ENCODE peak calls at places on chromosomes 7 and 10, in eight cellular contexts. One of them, this sample, is unnamed.
A peak's percentile ranks its signal among the peaks of the same experiment; 100 is the strongest.

GRCh38 chr7:75914169-75914654 is 743 bp upstream of the POR start:
- DNase-seq in central memory CD4-positive, alpha-beta T cell: no peak
- DNase-seq in stimulated activated CD4-positive, alpha-beta T cell treated with anti-CD3 and anti-CD28 coated beads, Interleukin-12 subunit alpha, Interleukin-12 subunit beta, amount 100 ng/mL, for 48 hours: no peak
- DNase-seq in breast epithelium: no peak
- DNase-seq in PC-9: no peak
- DNase-seq in KBM-7: no peak
- DNase-seq in germinal center: no peak
- DNase-seq in kidney epithelial cell: no peak
- DNase-seq in this sample: peak; percentile 16

GRCh38 chr7:133139350-133139749 is 57.5 kb upstream of the CHCHD3 start:
- DNase-seq in germinal center: no peak
- DNase-seq in KBM-7: peak; percentile 32
- DNase-seq in kidney epithelial cell: peak; percentile 14
- DNase-seq in PC-9: peak; percentile 4
- DNase-seq in central memory CD4-positive, alpha-beta T cell: no peak
- DNase-seq in breast epithelium: no peak
- DNase-seq in stimulated activated CD4-positive, alpha-beta T cell treated with anti-CD3 and anti-CD28 coated beads, Interleukin-12 subunit alpha, Interleukin-12 subunit beta, amount 100 ng/mL, for 48 hours: no peak
- DNase-seq in this sample: no peak

GRCh38 chr7:149240637-149241036 is 1.2 kb downstream of the ZNF212 start:
- DNase-seq in stimulated activated CD4-positive, alpha-beta T cell treated with anti-CD3 and anti-CD28 coated beads, Interleukin-12 subunit alpha, Interleukin-12 subunit beta, amount 100 ng/mL, for 48 hours: no peak
- DNase-seq in kidney epithelial cell: no peak
- DNase-seq in breast epithelium: no peak
- DNase-seq in PC-9: no peak
- DNase-seq in central memory CD4-positive, alpha-beta T cell: no peak
- DNase-seq in germinal center: no peak
- DNase-seq in KBM-7: no peak
- DNase-seq in this sample: no peak

GRCh38 chr7:93119191-93119905 is 1.6 kb upstream of the SAMD9 start:
- DNase-seq in PC-9: peak; percentile 59
- DNase-seq in central memory CD4-positive, alpha-beta T cell: no peak
- DNase-seq in breast epithelium: no peak
- DNase-seq in KBM-7: no peak
- DNase-seq in germinal center: no peak
- DNase-seq in kidney epithelial cell: no peak
- DNase-seq in stimulated activated CD4-positive, alpha-beta T cell treated with anti-CD3 and anti-CD28 coated beads, Interleukin-12 subunit alpha, Interleukin-12 subunit beta, amount 100 ng/mL, for 48 hours: no peak
- DNase-seq in this sample: no peak

GRCh38 chr7:150949564-150949963 is 28.6 kb downstream of the KCNH2 start:
- DNase-seq in central memory CD4-positive, alpha-beta T cell: no peak
- DNase-seq in germinal center: no peak
- DNase-seq in KBM-7: peak; percentile 72
- DNase-seq in kidney epithelial cell: no peak
- DNase-seq in stimulated activated CD4-positive, alpha-beta T cell treated with anti-CD3 and anti-CD28 coated beads, Interleukin-12 subunit alpha, Interleukin-12 subunit beta, amount 100 ng/mL, for 48 hours: no peak
- DNase-seq in breast epithelium: peak; percentile 35
- DNase-seq in PC-9: no peak
- DNase-seq in this sample: no peak

GRCh38 chr10:12531305-12531738 is 182.0 kb downstream of the CAMK1D start:
- DNase-seq in breast epithelium: no peak
- DNase-seq in stimulated activated CD4-positive, alpha-beta T cell treated with anti-CD3 and anti-CD28 coated beads, Interleukin-12 subunit alpha, Interleukin-12 subunit beta, amount 100 ng/mL, for 48 hours: no peak
- DNase-seq in PC-9: no peak
- DNase-seq in KBM-7: no peak
- DNase-seq in central memory CD4-positive, alpha-beta T cell: no peak
- DNase-seq in kidney epithelial cell: no peak
- DNase-seq in germinal center: no peak
- DNase-seq in this sample: peak; percentile 29

GRCh38 chr7:18378989-18379605 is 116.5 kb upstream of the HDAC9 start:
- DNase-seq in central memory CD4-positive, alpha-beta T cell: no peak
- DNase-seq in stimulated activated CD4-positive, alpha-beta T cell treated with anti-CD3 and anti-CD28 coated beads, Interleukin-12 subunit alpha, Interleukin-12 subunit beta, amount 100 ng/mL, for 48 hours: no peak
- DNase-seq in breast epithelium: no peak
- DNase-seq in kidney epithelial cell: no peak
- DNase-seq in PC-9: no peak
- DNase-seq in germinal center: no peak
- DNase-seq in KBM-7: no peak
- DNase-seq in this sample: no peak

GRCh38 chr10:110481948-110482347 is 15.8 kb upstream of the DUSP5 start:
- DNase-seq in PC-9: no peak
- DNase-seq in germinal center: no peak
- DNase-seq in breast epithelium: no peak
- DNase-seq in kidney epithelial cell: no peak
- DNase-seq in stimulated activated CD4-positive, alpha-beta T cell treated with anti-CD3 and anti-CD28 coated beads, Interleukin-12 subunit alpha, Interleukin-12 subunit beta, amount 100 ng/mL, for 48 hours: no peak
- DNase-seq in KBM-7: no peak
- DNase-seq in central memory CD4-positive, alpha-beta T cell: no peak
- DNase-seq in this sample: no peak

GRCh38 chr10:68560201-68560915 is at the start of gene TET1:
- DNase-seq in KBM-7: peak; percentile 72
- DNase-seq in stimulated activated CD4-positive, alpha-beta T cell treated with anti-CD3 and anti-CD28 coated beads, Interleukin-12 subunit alpha, Interleukin-12 subunit beta, amount 100 ng/mL, for 48 hours: no peak
- DNase-seq in breast epithelium: peak; percentile 54
- DNase-seq in germinal center: peak; percentile 43
- DNase-seq in kidney epithelial cell: no peak
- DNase-seq in central memory CD4-positive, alpha-beta T cell: no peak
- DNase-seq in PC-9: peak; percentile 41
- DNase-seq in this sample: peak; percentile 63

GRCh38 chr7:94664023-94664422 is 8.1 kb upstream of the SGCE start:
- DNase-seq in germinal center: no peak
- DNase-seq in stimulated activated CD4-positive, alpha-beta T cell treated with anti-CD3 and anti-CD28 coated beads, Interleukin-12 subunit alpha, Interleukin-12 subunit beta, amount 100 ng/mL, for 48 hours: no peak
- DNase-seq in central memory CD4-positive, alpha-beta T cell: no peak
- DNase-seq in breast epithelium: no peak
- DNase-seq in KBM-7: no peak
- DNase-seq in PC-9: no peak
- DNase-seq in kidney epithelial cell: no peak
- DNase-seq in this sample: no peak

GRCh38 chr7:92641921-92642511 is 51.8 kb upstream of the FAM133B start:
- DNase-seq in stimulated activated CD4-positive, alpha-beta T cell treated with anti-CD3 and anti-CD28 coated beads, Interleukin-12 subunit alpha, Interleukin-12 subunit beta, amount 100 ng/mL, for 48 hours: no peak
- DNase-seq in germinal center: no peak
- DNase-seq in PC-9: no peak
- DNase-seq in breast epithelium: no peak
- DNase-seq in kidney epithelial cell: peak; percentile 84
- DNase-seq in central memory CD4-positive, alpha-beta T cell: no peak
- DNase-seq in KBM-7: peak; percentile 19
- DNase-seq in this sample: no peak

GRCh38 chr10:124572751-124573150 is 111.1 kb downstream of the LHPP start:
- DNase-seq in central memory CD4-positive, alpha-beta T cell: no peak
- DNase-seq in stimulated activated CD4-positive, alpha-beta T cell treated with anti-CD3 and anti-CD28 coated beads, Interleukin-12 subunit alpha, Interleukin-12 subunit beta, amount 100 ng/mL, for 48 hours: no peak
- DNase-seq in PC-9: no peak
- DNase-seq in germinal center: no peak
- DNase-seq in breast epithelium: no peak
- DNase-seq in kidney epithelial cell: no peak
- DNase-seq in KBM-7: no peak
- DNase-seq in this sample: no peak

GRCh38 chr10:107163904-107164861 is at the start of gene SORCS1:
- DNase-seq in stimulated activated CD4-positive, alpha-beta T cell treated with anti-CD3 and anti-CD28 coated beads, Interleukin-12 subunit alpha, Interleukin-12 subunit beta, amount 100 ng/mL, for 48 hours: no peak
- DNase-seq in PC-9: no peak
- DNase-seq in KBM-7: no peak
- DNase-seq in central memory CD4-positive, alpha-beta T cell: no peak
- DNase-seq in breast epithelium: no peak
- DNase-seq in kidney epithelial cell: no peak
- DNase-seq in germinal center: no peak
- DNase-seq in this sample: peak; percentile 16

GRCh38 chr7:31211281-31211680 is 129.2 kb downstream of the NEUROD6 start:
- DNase-seq in kidney epithelial cell: no peak
- DNase-seq in stimulated activated CD4-positive, alpha-beta T cell treated with anti-CD3 and anti-CD28 coated beads, Interleukin-12 subunit alpha, Interleukin-12 subunit beta, amount 100 ng/mL, for 48 hours: no peak
- DNase-seq in breast epithelium: no peak
- DNase-seq in PC-9: no peak
- DNase-seq in central memory CD4-positive, alpha-beta T cell: no peak
- DNase-seq in germinal center: no peak
- DNase-seq in KBM-7: no peak
- DNase-seq in this sample: no peak

GRCh38 chr10:88991900-88992237 is 1.3 kb downstream of the FAS start:
- DNase-seq in kidney epithelial cell: no peak
- DNase-seq in KBM-7: no peak
- DNase-seq in PC-9: no peak
- DNase-seq in central memory CD4-positive, alpha-beta T cell: no peak
- DNase-seq in stimulated activated CD4-positive, alpha-beta T cell treated with anti-CD3 and anti-CD28 coated beads, Interleukin-12 subunit alpha, Interleukin-12 subunit beta, amount 100 ng/mL, for 48 hours: no peak
- DNase-seq in germinal center: peak; percentile 31
- DNase-seq in breast epithelium: no peak
- DNase-seq in this sample: no peak

GRCh38 chr7:27172388-27172774 is 1.7 kb downstream of the HOXA10 start:
- DNase-seq in central memory CD4-positive, alpha-beta T cell: no peak
- DNase-seq in PC-9: no peak
- DNase-seq in KBM-7: peak; percentile 49
- DNase-seq in germinal center: no peak
- DNase-seq in stimulated activated CD4-positive, alpha-beta T cell treated with anti-CD3 and anti-CD28 coated beads, Interleukin-12 subunit alpha, Interleukin-12 subunit beta, amount 100 ng/mL, for 48 hours: no peak
- DNase-seq in breast epithelium: peak; percentile 45
- DNase-seq in kidney epithelial cell: no peak
- DNase-seq in this sample: peak; percentile 22

GRCh38 chr7:100894860-100895700 is 608 bp downstream of the ACHE start:
- DNase-seq in kidney epithelial cell: no peak
- DNase-seq in germinal center: peak; percentile 58
- DNase-seq in stimulated activated CD4-positive, alpha-beta T cell treated with anti-CD3 and anti-CD28 coated beads, Interleukin-12 subunit alpha, Interleukin-12 subunit beta, amount 100 ng/mL, for 48 hours: no peak
- DNase-seq in breast epithelium: no peak
- DNase-seq in KBM-7: peak; percentile 66
- DNase-seq in PC-9: peak; percentile 54
- DNase-seq in central memory CD4-positive, alpha-beta T cell: no peak
- DNase-seq in this sample: peak; percentile 62

GRCh38 chr7:1741246-1741645 is 71.2 kb downstream of the ELFN1 start:
- DNase-seq in stimulated activated CD4-positive, alpha-beta T cell treated with anti-CD3 and anti-CD28 coated beads, Interleukin-12 subunit alpha, Interleukin-12 subunit beta, amount 100 ng/mL, for 48 hours: no peak
- DNase-seq in PC-9: no peak
- DNase-seq in kidney epithelial cell: no peak
- DNase-seq in breast epithelium: no peak
- DNase-seq in germinal center: no peak
- DNase-seq in KBM-7: no peak
- DNase-seq in central memory CD4-positive, alpha-beta T cell: no peak
- DNase-seq in this sample: no peak

GRCh38 chr10:97123713-97124112 is 62.0 kb downstream of the SLIT1 start:
- DNase-seq in PC-9: no peak
- DNase-seq in kidney epithelial cell: no peak
- DNase-seq in KBM-7: no peak
- DNase-seq in breast epithelium: no peak
- DNase-seq in stimulated activated CD4-positive, alpha-beta T cell treated with anti-CD3 and anti-CD28 coated beads, Interleukin-12 subunit alpha, Interleukin-12 subunit beta, amount 100 ng/mL, for 48 hours: no peak
- DNase-seq in germinal center: no peak
- DNase-seq in central memory CD4-positive, alpha-beta T cell: no peak
- DNase-seq in this sample: no peak

GRCh38 chr10:85545874-85546273 is 820.7 kb downstream of the GRID1 start:
- DNase-seq in germinal center: no peak
- DNase-seq in breast epithelium: no peak
- DNase-seq in kidney epithelial cell: no peak
- DNase-seq in central memory CD4-positive, alpha-beta T cell: no peak
- DNase-seq in KBM-7: peak; percentile 11
- DNase-seq in stimulated activated CD4-positive, alpha-beta T cell treated with anti-CD3 and anti-CD28 coated beads, Interleukin-12 subunit alpha, Interleukin-12 subunit beta, amount 100 ng/mL, for 48 hours: no peak
- DNase-seq in PC-9: no peak
- DNase-seq in this sample: no peak

GRCh38 chr7:79452032-79452494 is 1.4 kb downstream of the MAGI2 start:
- DNase-seq in KBM-7: no peak
- DNase-seq in central memory CD4-positive, alpha-beta T cell: no peak
- DNase-seq in stimulated activated CD4-positive, alpha-beta T cell treated with anti-CD3 and anti-CD28 coated beads, Interleukin-12 subunit alpha, Interleukin-12 subunit beta, amount 100 ng/mL, for 48 hours: no peak
- DNase-seq in kidney epithelial cell: no peak
- DNase-seq in breast epithelium: peak; percentile 66
- DNase-seq in PC-9: peak; percentile 59
- DNase-seq in germinal center: no peak
- DNase-seq in this sample: peak; percentile 60

GRCh38 chr7:129739427-129739826 is 127.9 kb downstream of the NRF1 start:
- DNase-seq in breast epithelium: no peak
- DNase-seq in central memory CD4-positive, alpha-beta T cell: no peak
- DNase-seq in stimulated activated CD4-positive, alpha-beta T cell treated with anti-CD3 and anti-CD28 coated beads, Interleukin-12 subunit alpha, Interleukin-12 subunit beta, amount 100 ng/mL, for 48 hours: no peak
- DNase-seq in PC-9: peak; percentile 11
- DNase-seq in kidney epithelial cell: peak; percentile 21
- DNase-seq in KBM-7: peak; percentile 49
- DNase-seq in germinal center: no peak
- DNase-seq in this sample: no peak

GRCh38 chr10:122387572-122387971 is 13.1 kb downstream of the PLEKHA1 start:
- DNase-seq in kidney epithelial cell: no peak
- DNase-seq in PC-9: no peak
- DNase-seq in KBM-7: no peak
- DNase-seq in central memory CD4-positive, alpha-beta T cell: no peak
- DNase-seq in breast epithelium: no peak
- DNase-seq in stimulated activated CD4-positive, alpha-beta T cell treated with anti-CD3 and anti-CD28 coated beads, Interleukin-12 subunit alpha, Interleukin-12 subunit beta, amount 100 ng/mL, for 48 hours: no peak
- DNase-seq in germinal center: no peak
- DNase-seq in this sample: no peak

GRCh38 chr7:1853619-1854520 is 183.8 kb downstream of the ELFN1 start:
- DNase-seq in breast epithelium: no peak
- DNase-seq in stimulated activated CD4-positive, alpha-beta T cell treated with anti-CD3 and anti-CD28 coated beads, Interleukin-12 subunit alpha, Interleukin-12 subunit beta, amount 100 ng/mL, for 48 hours: no peak
- DNase-seq in KBM-7: no peak
- DNase-seq in central memory CD4-positive, alpha-beta T cell: no peak
- DNase-seq in germinal center: no peak
- DNase-seq in PC-9: no peak
- DNase-seq in kidney epithelial cell: no peak
- DNase-seq in this sample: peak; percentile 5

GRCh38 chr7:2870471-2870941 is 26.4 kb upstream of the GNA12 start:
- DNase-seq in germinal center: peak; percentile 50
- DNase-seq in breast epithelium: no peak
- DNase-seq in KBM-7: peak; percentile 78
- DNase-seq in stimulated activated CD4-positive, alpha-beta T cell treated with anti-CD3 and anti-CD28 coated beads, Interleukin-12 subunit alpha, Interleukin-12 subunit beta, amount 100 ng/mL, for 48 hours: peak; percentile 47
- DNase-seq in PC-9: peak; percentile 81
- DNase-seq in central memory CD4-positive, alpha-beta T cell: peak; percentile 56
- DNase-seq in kidney epithelial cell: no peak
- DNase-seq in this sample: peak; percentile 61

GRCh38 chr10:116827214-116827671 is 22.1 kb upstream of the ENO4 start:
- DNase-seq in stimulated activated CD4-positive, alpha-beta T cell treated with anti-CD3 and anti-CD28 coated beads, Interleukin-12 subunit alpha, Interleukin-12 subunit beta, amount 100 ng/mL, for 48 hours: no peak
- DNase-seq in PC-9: no peak
- DNase-seq in germinal center: no peak
- DNase-seq in central memory CD4-positive, alpha-beta T cell: no peak
- DNase-seq in breast epithelium: no peak
- DNase-seq in KBM-7: no peak
- DNase-seq in kidney epithelial cell: no peak
- DNase-seq in this sample: no peak

GRCh38 chr7:47622946-47623640 is 41.2 kb upstream of the TNS3 start:
- DNase-seq in germinal center: no peak
- DNase-seq in KBM-7: no peak
- DNase-seq in central memory CD4-positive, alpha-beta T cell: no peak
- DNase-seq in kidney epithelial cell: no peak
- DNase-seq in PC-9: no peak
- DNase-seq in stimulated activated CD4-positive, alpha-beta T cell treated with anti-CD3 and anti-CD28 coated beads, Interleukin-12 subunit alpha, Interleukin-12 subunit beta, amount 100 ng/mL, for 48 hours: no peak
- DNase-seq in breast epithelium: no peak
- DNase-seq in this sample: no peak